ENCODE peak calls at places on chromosomes 16 and 17, in ten cellular contexts. A is RWPE2; W is A549; Q is effector memory CD4-positive, alpha-beta T cell; U is breast epithelium; B is prostate gland; E is cardiac muscle cell; K is neuronal stem cell; X is fibroblast of lung; G is MM.1S. P is an unnamed sample. For H3K4me1, the result is how much of the 10 kb centered on the place peaks cover.

GRCh38 chr17:48308591-48308990 is 121.4 kb downstream of the SKAP1 start:
- DNase-seq in B (no peak), U (no peak), G (no peak), W (no peak), K (no peak), Q (no peak), X (no peak), E (peak), A (no peak), P (no peak)

GRCh38 chr17:18991531-18992315 is 12.8 kb downstream of the FAM83G start:
- DNase-seq in Q (no peak), B (no peak), G (no peak), K (no peak), A (no peak), E (no peak), W (no peak), U (no peak), X (no peak), P (no peak)

GRCh38 chr16:51556694-51557327 is 405.7 kb upstream of the SALL1 start:
- DNase-seq in E (peak), W (peak), X (peak), B (no peak), A (peak), G (no peak), K (no peak), U (no peak), Q (no peak), P (no peak)

GRCh38 chr17:39239640-39240314 is 14.0 kb upstream of the STAC2 start:
- DNase-seq in U (peak), E (no peak), K (no peak), G (peak), A (no peak), W (peak), Q (peak), X (no peak), B (no peak), P (peak)

GRCh38 chr16:15532825-15533224 is 98.4 kb downstream of the BMERB1 start:
- DNase-seq in B (no peak), E (no peak), Q (no peak), G (no peak), A (no peak), K (no peak), W (no peak), X (no peak), U (no peak), P (no peak)

GRCh38 chr16:24328835-24329418 is 72.8 kb downstream of the CACNG3 start:
- DNase-seq in K (no peak), U (no peak), B (no peak), Q (no peak), A (no peak), X (no peak), W (no peak), G (no peak), E (no peak), P (no peak)

GRCh38 chr16:46918905-46919792 is 35.0 kb downstream of the GPT2 start:
- DNase-seq in E (no peak), A (no peak), U (no peak), K (peak), Q (no peak), B (no peak), G (no peak), W (no peak), X (no peak), P (no peak)

GRCh38 chr17:39270923-39271322 is 45.2 kb upstream of the STAC2 start:
- DNase-seq in K (no peak), A (no peak), W (peak), Q (no peak), X (peak), B (no peak), G (peak), U (no peak), E (peak), P (no peak)

GRCh38 chr16:7257026-7257425 is 75.6 kb upstream of the RBFOX1 start:
- DNase-seq in Q (no peak), G (no peak), E (no peak), A (no peak), K (no peak), B (no peak), W (no peak), U (no peak), X (no peak), P (no peak)

GRCh38 chr16:69823831-69824563 is 61.9 kb downstream of the WWP2 start:
- DNase-seq in W (no peak), U (no peak), E (peak), K (no peak), G (peak), A (no peak), X (no peak), B (no peak), Q (no peak), P (no peak)

GRCh38 chr17:17460038-17460437 is 16.8 kb upstream of the MED9 start:
- DNase-seq in U (no peak), A (no peak), B (no peak), K (no peak), Q (no peak), E (no peak), X (no peak), G (no peak), W (no peak), P (no peak)

GRCh38 chr17:2191227-2191626 is 112.4 kb downstream of the SMG6 start:
- DNase-seq in K (no peak), A (no peak), X (no peak), B (no peak), E (no peak), W (no peak), Q (no peak), G (no peak), U (no peak), P (no peak)

GRCh38 chr17:57935833-57936807 is 19.1 kb downstream of the CUEDC1 start:
- DNase-seq in B (no peak), K (peak), U (no peak), E (peak), Q (no peak), A (no peak), X (peak), W (no peak), G (no peak), P (no peak)

GRCh38 chr17:58310511-58311428 is 17.8 kb downstream of the TSPOAP1 start:
- DNase-seq in X (no peak), G (no peak), Q (no peak), K (no peak), E (no peak), U (peak), B (no peak), W (no peak), A (peak), P (no peak)

GRCh38 chr17:50587571-50587970 is 27.1 kb downstream of the CACNA1G start:
- DNase-seq in K (no peak), W (no peak), X (no peak), E (no peak), G (no peak), B (no peak), Q (no peak), U (no peak), A (no peak), P (no peak)

GRCh38 chr17:28738680-28739384 is 5.0 kb upstream of the TRAF4 start:
- DNase-seq in Q (peak), E (no peak), A (no peak), X (no peak), G (peak), B (no peak), W (no peak), K (no peak), U (no peak), P (no peak)

GRCh38 chr16:66572356-66572755 is 6.1 kb downstream of the CMTM1 start:
- DNase-seq in A (no peak), B (no peak), X (no peak), Q (no peak), K (no peak), U (no peak), G (no peak), W (no peak), E (no peak), P (no peak)

GRCh38 chr17:57247913-57248312 is 8.4 kb upstream of the MSI2 start:
- DNase-seq in E (no peak), G (no peak), A (no peak), W (no peak), B (no peak), K (no peak), X (no peak), Q (no peak), U (no peak), P (no peak)

GRCh38 chr16:57540906-57541753 is 1.3 kb upstream of the ADGRG5 start:
- DNase-seq in Q (no peak), U (peak), X (no peak), G (no peak), E (no peak), A (peak), W (no peak), K (no peak), B (no peak), P (no peak)

GRCh38 chr16:88023366-88023765 is 72.1 kb downstream of the BANP start:
- DNase-seq in K (no peak), E (no peak), U (peak), Q (no peak), X (no peak), A (no peak), B (no peak), W (no peak), G (no peak), P (no peak)

GRCh38 chr16:72876221-72876620 is 171.7 kb downstream of the ZFHX3 start:
- DNase-seq in U (no peak), A (no peak), K (no peak), E (peak), W (no peak), B (no peak), G (no peak), Q (no peak), X (peak), P (no peak)

GRCh38 chr17:4594406-4595349 is 10.3 kb downstream of the SMTNL2 start:
- DNase-seq in U (no peak), E (no peak), W (no peak), B (no peak), X (no peak), G (peak), A (no peak), K (no peak), Q (no peak), P (no peak)

GRCh38 chr17:46732754-46733398 is 85.6 kb downstream of the WNT3 start:
- DNase-seq in Q (no peak), K (peak), B (no peak), A (no peak), U (no peak), E (no peak), W (no peak), X (no peak), G (no peak), P (peak)

GRCh38 chr17:69325518-69326301 is 1.2 kb downstream of the ABCA5 start:
- DNase-seq in B (no peak), W (no peak), G (no peak), U (no peak), X (no peak), A (no peak), K (peak), E (no peak), Q (no peak), P (no peak)

GRCh38 chr17:38440614-38441397 is 12.5 kb downstream of the ARHGAP23 start:
- DNase-seq in W (no peak), Q (no peak), X (no peak), K (no peak), A (no peak), U (no peak), G (no peak), E (no peak), B (no peak), P (no peak)

GRCh38 chr16:9647981-9648701 is 534.1 kb downstream of the GRIN2A start:
- DNase-seq in G (peak), B (peak), Q (no peak), A (no peak), W (peak), U (no peak), K (peak), E (peak), X (no peak), P (no peak)

GRCh38 chr16:59573528-59574271 is 839.6 kb upstream of the GOT2 start:
- DNase-seq in Q (no peak), K (no peak), A (no peak), B (no peak), X (peak), W (peak), G (no peak), U (no peak), E (peak), P (no peak)

GRCh38 chr17:33671493-33671892 is 378.4 kb upstream of the ASIC2 start:
- DNase-seq in B (no peak), Q (no peak), E (no peak), G (no peak), K (no peak), X (no peak), W (no peak), A (no peak), U (no peak), P (no peak)

GRCh38 chr17:70276931-70277330 is 107.6 kb downstream of the KCNJ2 start:
- DNase-seq in A (no peak), U (no peak), G (no peak), X (peak), Q (no peak), E (no peak), B (no peak), W (no peak), K (no peak), P (no peak)

GRCh38 chr16:81608515-81609209 is 164.1 kb downstream of the CMIP start:
- DNase-seq in G (no peak), B (no peak), X (peak), K (no peak), A (no peak), E (peak), Q (no peak), U (no peak), W (no peak), P (no peak)

GRCh38 chr17:39099686-39100293 is 51.6 kb downstream of the PLXDC1 start:
- DNase-seq in K (no peak), W (no peak), E (peak), B (no peak), X (peak), Q (no peak), A (no peak), G (no peak), U (no peak), P (no peak)

GRCh38 chr17:45384047-45384799 is 48.4 kb downstream of the ARHGAP27 start:
- DNase-seq in B (no peak), W (no peak), Q (no peak), U (no peak), E (peak), K (no peak), G (no peak), X (no peak), A (no peak), P (no peak)

GRCh38 chr16:30697264-30698138 is 1.5 kb upstream of the SRCAP start:
- DNase-seq in X (no peak), W (no peak), E (no peak), U (no peak), A (no peak), G (peak), B (peak), Q (no peak), K (no peak), P (no peak)

GRCh38 chr17:80527016-80527645 is 17.5 kb upstream of the RPTOR start:
- DNase-seq in K (no peak), G (no peak), X (no peak), W (no peak), B (no peak), Q (no peak), U (no peak), A (no peak), E (no peak), P (no peak)

GRCh38 chr17:2047590-2047989 is 5.8 kb downstream of the OVCA2 start:
- DNase-seq in W (no peak), E (no peak), G (no peak), Q (no peak), U (no peak), K (no peak), B (no peak), A (no peak), X (no peak), P (no peak)

GRCh38 chr17:4947411-4948165 is 742 bp downstream of the PFN1 start:
- DNase-seq in E (peak), X (peak), A (no peak), U (no peak), K (peak), W (peak), B (peak), G (peak), Q (peak), P (no peak)

GRCh38 chr16:9489823-9490467 is 398.5 kb downstream of the HAPSTR1 start:
- DNase-seq in U (no peak), E (no peak), W (peak), Q (no peak), A (no peak), X (no peak), G (no peak), B (peak), K (no peak), P (no peak)

GRCh38 chr17:752002-752619 is at the start of gene GEMIN4:
- DNase-seq in Q (peak), A (peak), E (peak), X (peak), G (peak), B (peak), U (peak), W (peak), K (peak), P (peak)
- H3K4me3 ChIP-seq in Q (peak), A (peak), E (peak), X (peak), G (peak), B (peak), U (peak), W (peak), K (peak), P (peak)

GRCh38 chr17:43732961-43733360 is 25.6 kb downstream of the SOST start:
- DNase-seq in B (no peak), G (no peak), Q (no peak), A (no peak), X (peak), W (no peak), K (no peak), E (peak), U (no peak), P (no peak)

GRCh38 chr17:43733956-43734355 is 24.6 kb downstream of the SOST start:
- DNase-seq in G (no peak), E (no peak), K (no peak), W (no peak), Q (no peak), A (no peak), B (no peak), U (no peak), X (no peak), P (no peak)

GRCh38 chr17:43734376-43734775 is 24.2 kb downstream of the SOST start:
- DNase-seq in K (no peak), G (no peak), U (no peak), B (no peak), Q (no peak), A (no peak), W (no peak), E (peak), X (peak), P (no peak)

GRCh38 chr17:43737722-43738121 is 20.9 kb downstream of the SOST start:
- DNase-seq in E (no peak), X (no peak), K (no peak), A (no peak), B (no peak), G (no peak), U (no peak), W (no peak), Q (no peak), P (no peak)

DNA sequence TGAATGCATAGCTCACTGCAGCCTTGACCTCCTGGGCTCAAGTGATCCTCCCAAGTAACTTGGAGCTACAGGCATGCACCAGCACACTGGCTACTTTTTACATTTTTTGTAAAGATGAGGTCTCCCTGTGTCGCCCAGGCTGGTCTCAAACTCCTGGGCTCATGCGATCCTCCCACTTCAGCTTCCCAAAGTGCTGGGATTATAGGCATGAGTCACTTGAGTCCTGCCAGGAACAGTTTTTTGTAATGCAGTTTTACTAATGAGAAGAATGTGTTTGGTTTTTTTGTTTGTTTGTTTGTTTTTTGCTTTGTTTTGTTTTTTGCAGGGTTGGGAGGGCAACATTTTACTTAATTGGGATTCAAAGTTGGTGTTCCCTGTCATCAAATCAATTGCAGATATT is 22.2 kb downstream of the SOST start:
- DNase-seq in W (no peak), Q (no peak), A (no peak), U (no peak), G (no peak), B (no peak), E (no peak), K (no peak), X (no peak), P (no peak)
- H3K4me1 ChIP-seq in W (under half), Q (under half), A (under half), U (under half), G (under half), B (under half), E (under half), K (under half), X (under half), P (under half)

DNA sequence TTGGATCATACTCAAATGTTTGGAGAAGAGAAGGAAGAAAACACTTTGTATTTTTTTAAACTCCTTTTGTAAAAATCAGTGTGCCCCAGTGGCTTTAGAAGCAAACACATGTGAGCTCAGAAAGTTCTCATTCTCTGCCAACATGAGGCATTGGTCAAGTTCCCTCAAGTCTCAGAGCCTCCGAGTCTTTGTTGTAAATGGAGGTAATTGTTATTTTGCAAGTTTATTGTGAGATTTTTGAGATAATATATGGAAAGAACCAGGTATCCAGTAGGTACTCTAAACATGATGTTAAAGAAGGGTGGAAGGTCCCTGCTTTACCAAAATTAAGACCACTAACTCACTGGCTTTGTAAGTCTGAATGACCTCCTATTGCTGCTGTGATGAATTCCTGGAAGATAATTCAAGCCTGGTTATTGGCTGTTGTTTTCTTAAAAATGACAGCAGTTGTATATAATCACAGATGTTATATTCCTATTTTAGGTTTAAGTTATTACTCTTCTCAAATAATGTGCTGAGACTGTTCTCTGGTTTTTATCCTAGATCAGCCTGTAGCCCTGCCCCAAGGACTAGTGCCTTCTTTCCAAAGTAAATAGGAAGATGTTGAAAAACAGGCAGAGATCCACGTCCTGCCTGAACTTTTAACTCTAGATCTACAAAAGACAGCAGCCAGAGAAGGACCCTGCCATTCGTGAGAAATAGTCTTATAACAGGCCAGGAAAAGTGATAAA is 2.4 kb downstream of the HLF start:
- DNase-seq in E (no peak), A (no peak), W (no peak), K (no peak), X (no peak), Q (no peak), B (no peak), U (no peak), G (no peak), P (no peak)
- H3K4me3 ChIP-seq in E (no peak), A (no peak), W (no peak), K (no peak), X (no peak), Q (no peak), B (peak), U (peak), G (no peak), P (no peak)

GRCh38 chr16:20865420-20866126 is 34.6 kb downstream of the DCUN1D3 start:
- DNase-seq in U (no peak), A (no peak), G (no peak), W (peak), X (peak), Q (no peak), E (no peak), K (no peak), B (no peak), P (no peak)
- H3K4me1 ChIP-seq in U (under half), A (under half), G (under half), W (half or more), X (under half), Q (under half), E (under half), K (under half), B (under half), P (under half)

GRCh38 chr16:11393861-11394592 is 48.8 kb downstream of the RMI2 start:
- DNase-seq in G (no peak), U (no peak), W (no peak), A (no peak), K (no peak), B (no peak), E (no peak), Q (no peak), X (no peak), P (no peak)

GRCh38 chr16:11390573-11391495 is 45.6 kb downstream of the RMI2 start:
- DNase-seq in Q (no peak), X (no peak), G (no peak), W (no peak), E (no peak), K (no peak), U (no peak), B (no peak), A (no peak), P (no peak)

GRCh38 chr16:11391576-11391975 is 46.3 kb downstream of the RMI2 start:
- DNase-seq in E (no peak), X (no peak), U (no peak), Q (no peak), A (no peak), B (peak), K (no peak), G (no peak), W (no peak), P (no peak)

GRCh38 chr16:11393366-11393765 is 48.1 kb downstream of the RMI2 start:
- DNase-seq in W (no peak), G (no peak), B (no peak), E (no peak), A (no peak), X (no peak), U (no peak), K (no peak), Q (no peak), P (no peak)

GRCh38 chr16:11392041-11392581 is 46.9 kb downstream of the RMI2 start:
- DNase-seq in Q (no peak), K (no peak), X (no peak), E (no peak), A (no peak), G (no peak), B (no peak), W (no peak), U (no peak), P (no peak)
- H3K4me3 ChIP-seq in Q (no peak), K (no peak), X (no peak), E (no peak), A (no peak), G (no peak), B (no peak), W (no peak), U (no peak), P (no peak)

GRCh38 chr17:77449908-77450741 is 309.4 kb downstream of the SEC14L1 start:
- DNase-seq in Q (no peak), A (no peak), X (peak), U (no peak), E (peak), B (peak), G (no peak), K (peak), W (no peak), P (no peak)
- H3K4me1 ChIP-seq in Q (half or more), A (half or more), X (half or more), U (half or more), E (under half), B (half or more), G (under half), K (under half), W (under half), P (under half)

GRCh38 chr17:82399030-82399429 is 19.1 kb upstream of the HEXD start:
- DNase-seq in G (no peak), A (peak), K (no peak), Q (no peak), U (no peak), E (peak), X (peak), B (no peak), W (no peak), P (no peak)
- H3K4me3 ChIP-seq in G (no peak), A (no peak), K (no peak), Q (no peak), U (no peak), E (no peak), X (no peak), B (no peak), W (no peak), P (no peak)